ENCODE peak calls at places on chromosomes 16 and 17, in eight cellular contexts. One of them, this sample, is unnamed. For H3K27me3, the result is how much of the 10 kb centered on the place peaks cover.

GRCh38 chr16:1057252-1057932 is 15.2 kb upstream of the SSTR5 start:
- DNase-seq in heart left ventricle: no peak
- DNase-seq in IMR-90: no peak
- DNase-seq in CD4-positive, alpha-beta T cell: peak
- DNase-seq in hepatocyte: peak
- DNase-seq in HepG2: no peak
- DNase-seq in heart right ventricle: no peak
- DNase-seq in suprapubic skin: no peak
- DNase-seq in this sample: no peak

GRCh38 chr17:1474402-1475189 is 17.9 kb downstream of the MYO1C start:
- DNase-seq in CD4-positive, alpha-beta T cell: no peak
- DNase-seq in HepG2: no peak
- DNase-seq in heart right ventricle: no peak
- DNase-seq in IMR-90: no peak
- DNase-seq in hepatocyte: no peak
- DNase-seq in suprapubic skin: no peak
- DNase-seq in heart left ventricle: no peak
- DNase-seq in this sample: no peak

GRCh38 chr16:54090602-54091001 is 196.0 kb downstream of the IRX3 start:
- DNase-seq in hepatocyte: no peak
- DNase-seq in heart right ventricle: no peak
- DNase-seq in heart left ventricle: no peak
- DNase-seq in IMR-90: no peak
- DNase-seq in HepG2: no peak
- DNase-seq in CD4-positive, alpha-beta T cell: no peak
- DNase-seq in suprapubic skin: no peak
- DNase-seq in this sample: no peak

GRCh38 chr16:71648162-71648561 is 22.2 kb downstream of the MARVELD3 start:
- DNase-seq in CD4-positive, alpha-beta T cell: no peak
- DNase-seq in suprapubic skin: no peak
- DNase-seq in IMR-90: no peak
- DNase-seq in heart left ventricle: no peak
- DNase-seq in hepatocyte: no peak
- DNase-seq in heart right ventricle: no peak
- DNase-seq in HepG2: no peak
- DNase-seq in this sample: no peak

GRCh38 chr17:8253801-8254200 is 4.7 kb downstream of the PFAS start:
- DNase-seq in HepG2: no peak
- DNase-seq in CD4-positive, alpha-beta T cell: no peak
- DNase-seq in IMR-90: no peak
- DNase-seq in heart right ventricle: peak
- DNase-seq in heart left ventricle: peak
- DNase-seq in suprapubic skin: no peak
- DNase-seq in hepatocyte: peak
- DNase-seq in this sample: peak

GRCh38 chr17:8442310-8442709 is 6.6 kb downstream of the NDEL1 start:
- DNase-seq in CD4-positive, alpha-beta T cell: no peak
- DNase-seq in heart left ventricle: no peak
- DNase-seq in HepG2: no peak
- DNase-seq in IMR-90: no peak
- DNase-seq in suprapubic skin: no peak
- DNase-seq in heart right ventricle: no peak
- DNase-seq in hepatocyte: no peak
- DNase-seq in this sample: no peak

GRCh38 chr16:81623365-81624102 is 155.6 kb upstream of the PLCG2 start:
- DNase-seq in CD4-positive, alpha-beta T cell: peak
- DNase-seq in HepG2: peak
- DNase-seq in heart left ventricle: no peak
- DNase-seq in IMR-90: peak
- DNase-seq in hepatocyte: peak
- DNase-seq in heart right ventricle: no peak
- DNase-seq in suprapubic skin: no peak
- DNase-seq in this sample: peak

GRCh38 chr17:81537856-81538555 is 9.8 kb downstream of the FSCN2 start:
- DNase-seq in IMR-90: no peak
- DNase-seq in HepG2: no peak
- DNase-seq in heart left ventricle: no peak
- DNase-seq in CD4-positive, alpha-beta T cell: no peak
- DNase-seq in heart right ventricle: no peak
- DNase-seq in hepatocyte: no peak
- DNase-seq in suprapubic skin: no peak
- DNase-seq in this sample: peak

GRCh38 chr17:58303981-58304734 is 23.4 kb upstream of the MPO start:
- DNase-seq in heart left ventricle: peak
- DNase-seq in hepatocyte: peak
- DNase-seq in suprapubic skin: no peak
- DNase-seq in IMR-90: peak
- DNase-seq in CD4-positive, alpha-beta T cell: peak
- DNase-seq in heart right ventricle: no peak
- DNase-seq in HepG2: peak
- DNase-seq in this sample: no peak

GRCh38 chr16:15507299-15507958 is 73.0 kb downstream of the BMERB1 start:
- DNase-seq in heart left ventricle: no peak
- DNase-seq in heart right ventricle: no peak
- DNase-seq in HepG2: no peak
- DNase-seq in CD4-positive, alpha-beta T cell: no peak
- DNase-seq in hepatocyte: no peak
- DNase-seq in suprapubic skin: no peak
- DNase-seq in IMR-90: peak
- DNase-seq in this sample: no peak

GRCh38 chr17:49191917-49192741 is 18.2 kb downstream of the GNGT2 start:
- DNase-seq in heart right ventricle: peak
- DNase-seq in heart left ventricle: peak
- DNase-seq in IMR-90: peak
- DNase-seq in suprapubic skin: peak
- DNase-seq in CD4-positive, alpha-beta T cell: peak
- DNase-seq in HepG2: peak
- DNase-seq in hepatocyte: peak
- DNase-seq in this sample: peak

GRCh38 chr17:19876524-19877161 is 8.9 kb upstream of the ULK2 start:
- DNase-seq in HepG2: no peak
- DNase-seq in hepatocyte: no peak
- DNase-seq in heart right ventricle: peak
- DNase-seq in heart left ventricle: peak
- DNase-seq in suprapubic skin: no peak
- DNase-seq in IMR-90: no peak
- DNase-seq in CD4-positive, alpha-beta T cell: peak
- DNase-seq in this sample: no peak

GRCh38 chr17:77211681-77212080 is 70.9 kb downstream of the SEC14L1 start:
- DNase-seq in CD4-positive, alpha-beta T cell: no peak
- DNase-seq in heart right ventricle: no peak
- DNase-seq in suprapubic skin: peak
- DNase-seq in IMR-90: no peak
- DNase-seq in HepG2: no peak
- DNase-seq in hepatocyte: no peak
- DNase-seq in heart left ventricle: no peak
- DNase-seq in this sample: no peak

GRCh38 chr17:29212681-29213121 is 32.5 kb upstream of the MYO18A start:
- DNase-seq in HepG2: peak
- DNase-seq in hepatocyte: no peak
- DNase-seq in IMR-90: peak
- DNase-seq in heart left ventricle: no peak
- DNase-seq in heart right ventricle: no peak
- DNase-seq in suprapubic skin: no peak
- DNase-seq in CD4-positive, alpha-beta T cell: no peak
- DNase-seq in this sample: no peak

GRCh38 chr16:84683691-84684591 is 15.9 kb upstream of the USP10 start:
- DNase-seq in IMR-90: no peak
- DNase-seq in heart right ventricle: no peak
- DNase-seq in HepG2: no peak
- DNase-seq in CD4-positive, alpha-beta T cell: no peak
- DNase-seq in heart left ventricle: no peak
- DNase-seq in suprapubic skin: no peak
- DNase-seq in hepatocyte: no peak
- DNase-seq in this sample: no peak

GRCh38 chr17:78179372-78179771 is 7.5 kb downstream of the TK1 start:
- DNase-seq in IMR-90: peak
- DNase-seq in suprapubic skin: no peak
- DNase-seq in hepatocyte: no peak
- DNase-seq in HepG2: no peak
- DNase-seq in heart right ventricle: no peak
- DNase-seq in heart left ventricle: no peak
- DNase-seq in CD4-positive, alpha-beta T cell: no peak
- DNase-seq in this sample: no peak

GRCh38 chr16:85310868-85311585 is 198.8 kb upstream of the CIBAR2 start:
- DNase-seq in hepatocyte: no peak
- DNase-seq in HepG2: no peak
- DNase-seq in heart right ventricle: no peak
- DNase-seq in suprapubic skin: no peak
- DNase-seq in CD4-positive, alpha-beta T cell: peak
- DNase-seq in IMR-90: no peak
- DNase-seq in heart left ventricle: no peak
- DNase-seq in this sample: no peak

GRCh38 chr17:42819939-42820535 is 4.0 kb downstream of the BECN1 start:
- DNase-seq in heart right ventricle: peak
- DNase-seq in hepatocyte: peak
- DNase-seq in suprapubic skin: no peak
- DNase-seq in heart left ventricle: peak
- DNase-seq in CD4-positive, alpha-beta T cell: peak
- DNase-seq in HepG2: peak
- DNase-seq in IMR-90: peak
- DNase-seq in this sample: no peak

GRCh38 chr16:80803341-80804060 is 897 bp downstream of the CDYL2 start:
- DNase-seq in heart right ventricle: no peak
- DNase-seq in CD4-positive, alpha-beta T cell: peak
- DNase-seq in IMR-90: no peak
- DNase-seq in hepatocyte: peak
- DNase-seq in HepG2: no peak
- DNase-seq in heart left ventricle: peak
- DNase-seq in suprapubic skin: peak
- DNase-seq in this sample: peak

GRCh38 chr17:43658890-43659289 is 2.8 kb downstream of the MEOX1 start:
- DNase-seq in CD4-positive, alpha-beta T cell: no peak
- DNase-seq in IMR-90: no peak
- DNase-seq in heart left ventricle: no peak
- DNase-seq in hepatocyte: no peak
- DNase-seq in suprapubic skin: no peak
- DNase-seq in HepG2: no peak
- DNase-seq in heart right ventricle: no peak
- DNase-seq in this sample: no peak

GRCh38 chr17:59513934-59514841 is 51.2 kb upstream of the DHX40 start:
- DNase-seq in CD4-positive, alpha-beta T cell: no peak
- DNase-seq in IMR-90: peak
- DNase-seq in suprapubic skin: peak
- DNase-seq in hepatocyte: peak
- DNase-seq in HepG2: peak
- DNase-seq in heart left ventricle: peak
- DNase-seq in heart right ventricle: peak
- DNase-seq in this sample: peak

GRCh38 chr17:70060415-70060814 is 14.6 kb upstream of the KCNJ16 start:
- DNase-seq in HepG2: no peak
- DNase-seq in suprapubic skin: no peak
- DNase-seq in IMR-90: peak
- DNase-seq in heart right ventricle: no peak
- DNase-seq in hepatocyte: no peak
- DNase-seq in CD4-positive, alpha-beta T cell: no peak
- DNase-seq in heart left ventricle: no peak
- DNase-seq in this sample: peak

GRCh38 chr16:67541391-67542263 is 13.0 kb downstream of the RIPOR1 start:
- DNase-seq in suprapubic skin: no peak
- DNase-seq in HepG2: no peak
- DNase-seq in IMR-90: peak
- DNase-seq in CD4-positive, alpha-beta T cell: no peak
- DNase-seq in heart left ventricle: no peak
- DNase-seq in hepatocyte: no peak
- DNase-seq in heart right ventricle: peak
- DNase-seq in this sample: peak

GRCh38 chr16:50553731-50554360 is 5.7 kb downstream of the NKD1 start:
- DNase-seq in heart left ventricle: no peak
- DNase-seq in HepG2: no peak
- DNase-seq in IMR-90: no peak
- DNase-seq in CD4-positive, alpha-beta T cell: no peak
- DNase-seq in hepatocyte: no peak
- DNase-seq in suprapubic skin: no peak
- DNase-seq in heart right ventricle: no peak
- DNase-seq in this sample: no peak

DNA sequence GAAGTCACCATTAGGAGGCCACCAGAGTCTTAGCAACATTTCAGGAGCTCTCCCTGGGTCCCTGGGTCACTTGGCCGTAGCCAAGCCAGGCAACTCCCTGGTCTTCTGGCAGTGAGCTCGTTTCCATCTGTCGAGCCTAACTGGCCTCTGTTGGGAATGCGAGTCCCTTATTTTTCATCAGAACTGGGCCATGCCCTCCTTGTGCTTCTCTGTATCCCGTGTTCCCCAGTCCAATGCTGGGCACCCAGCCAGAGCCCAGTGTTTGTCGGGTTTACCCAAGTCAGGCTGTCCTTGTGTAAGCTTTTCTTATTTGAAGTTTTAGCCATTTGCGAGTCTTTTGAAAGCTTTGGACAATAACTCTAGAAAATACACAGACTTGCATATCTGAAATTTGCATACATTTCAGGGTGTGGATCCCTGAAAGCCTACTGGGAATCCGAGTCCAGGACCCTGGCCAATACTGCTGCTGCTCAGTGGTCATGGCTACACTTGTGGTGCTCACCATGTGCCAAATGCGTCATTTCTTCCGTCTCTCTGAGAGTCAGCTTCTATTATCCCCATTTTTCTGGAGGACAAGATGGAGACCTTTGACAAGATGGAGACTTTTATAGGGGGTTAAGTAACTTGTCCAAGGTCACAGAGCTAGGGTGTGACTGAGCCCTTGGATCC is 81.6 kb upstream of the LGALS9 start:
- DNase-seq in IMR-90: no peak
- DNase-seq in suprapubic skin: no peak
- DNase-seq in heart left ventricle: no peak
- DNase-seq in hepatocyte: no peak
- DNase-seq in heart right ventricle: no peak
- DNase-seq in CD4-positive, alpha-beta T cell: no peak
- DNase-seq in HepG2: no peak
- DNase-seq in this sample: no peak
- TF ChIP-seq CTCF in IMR-90: no peak
- TF ChIP-seq CTCF in suprapubic skin: no peak
- TF ChIP-seq CTCF in heart left ventricle: no peak
- TF ChIP-seq CTCF in hepatocyte: no peak
- TF ChIP-seq CTCF in heart right ventricle: no peak
- TF ChIP-seq CTCF in CD4-positive, alpha-beta T cell: no peak
- TF ChIP-seq CTCF in HepG2: no peak
- TF ChIP-seq CTCF in this sample: no peak

GRCh38 chr17:79338142-79338541 is 263.5 kb downstream of the ENGASE start:
- DNase-seq in CD4-positive, alpha-beta T cell: no peak
- DNase-seq in HepG2: no peak
- DNase-seq in IMR-90: no peak
- DNase-seq in heart right ventricle: no peak
- DNase-seq in suprapubic skin: no peak
- DNase-seq in hepatocyte: no peak
- DNase-seq in heart left ventricle: no peak
- DNase-seq in this sample: no peak
- H3K27me3 ChIP-seq in CD4-positive, alpha-beta T cell: under half
- H3K27me3 ChIP-seq in HepG2: half or more
- H3K27me3 ChIP-seq in IMR-90: under half
- H3K27me3 ChIP-seq in heart right ventricle: half or more
- H3K27me3 ChIP-seq in suprapubic skin: under half
- H3K27me3 ChIP-seq in hepatocyte: under half
- H3K27me3 ChIP-seq in heart left ventricle: under half
- H3K27me3 ChIP-seq in this sample: under half

GRCh38 chr17:61408151-61409041 is 8.8 kb downstream of the TBX2 start:
- DNase-seq in heart right ventricle: no peak
- DNase-seq in hepatocyte: no peak
- DNase-seq in CD4-positive, alpha-beta T cell: no peak
- DNase-seq in heart left ventricle: peak
- DNase-seq in IMR-90: peak
- DNase-seq in suprapubic skin: peak
- DNase-seq in HepG2: no peak
- DNase-seq in this sample: no peak
- H3K27ac ChIP-seq in heart right ventricle: peak
- H3K27ac ChIP-seq in hepatocyte: peak
- H3K27ac ChIP-seq in CD4-positive, alpha-beta T cell: no peak
- H3K27ac ChIP-seq in heart left ventricle: peak
- H3K27ac ChIP-seq in IMR-90: peak
- H3K27ac ChIP-seq in suprapubic skin: no peak
- H3K27ac ChIP-seq in HepG2: no peak
- H3K27ac ChIP-seq in this sample: no peak

GRCh38 chr17:75205037-75205792 is at the start of gene NUP85:
- DNase-seq in hepatocyte: peak
- DNase-seq in HepG2: peak
- DNase-seq in heart right ventricle: peak
- DNase-seq in CD4-positive, alpha-beta T cell: peak
- DNase-seq in heart left ventricle: peak
- DNase-seq in suprapubic skin: peak
- DNase-seq in IMR-90: peak
- DNase-seq in this sample: peak
- TF ChIP-seq CTCF in hepatocyte: no peak
- TF ChIP-seq CTCF in HepG2: peak
- TF ChIP-seq CTCF in heart right ventricle: no peak
- TF ChIP-seq CTCF in CD4-positive, alpha-beta T cell: no peak
- TF ChIP-seq CTCF in heart left ventricle: no peak
- TF ChIP-seq CTCF in suprapubic skin: no peak
- TF ChIP-seq CTCF in IMR-90: no peak
- TF ChIP-seq CTCF in this sample: no peak

This sample was measured in pancreas.